ENCODE peak calls at places on chromosomes 12 and 14, in nine cellular contexts. X is EH; J is neural crest cell; N is mammary epithelial cell; A is hepatic stellate cell; Z is DMS 273 treated with DMSO at 0.1 percent for 48 hours; I is stimulated activated CD4-positive, alpha-beta T cell treated with anti-CD3 and anti-CD28 coated beads, Interleukin-1b, Interleukin-23, amount 100 ng/mL, for 24 hours; U is naive B cell; V is HCT116. E is an unnamed sample.

GRCh38 chr12:58583956-58584355 is 336.3 kb downstream of the LRIG3 start:
- DNase-seq in X (peak; percentile 39), U (no peak), J (no peak), Z (no peak), V (no peak), I (no peak), A (no peak), N (no peak), E (no peak)

GRCh38 chr12:103697912-103698751 is 111.1 kb downstream of the STAB2 start:
- DNase-seq in U (no peak), V (no peak), Z (no peak), J (no peak), X (no peak), A (no peak), N (no peak), I (no peak), E (no peak)

GRCh38 chr12:76784600-76785051 is 20.7 kb downstream of the ZDHHC17 start:
- DNase-seq in U (no peak), I (no peak), A (peak; percentile 19), N (peak; percentile 31), V (no peak), X (peak; percentile 87), J (no peak), Z (no peak), E (no peak)

GRCh38 chr14:106459971-106460730 is 933.8 kb downstream of the TMEM121 start:
- DNase-seq in A (no peak), I (peak; percentile 58), J (no peak), Z (no peak), N (no peak), X (no peak), V (no peak), U (peak; percentile 35), E (no peak)

GRCh38 chr12:86233126-86233525 is 23.1 kb downstream of the MGAT4C start:
- DNase-seq in X (no peak), V (peak; percentile 3), A (no peak), I (no peak), U (no peak), Z (no peak), N (no peak), J (no peak), E (peak; percentile 49)

GRCh38 chr14:68634874-68635601 is 157.8 kb downstream of the ZFP36L1 start:
- DNase-seq in N (no peak), I (no peak), U (no peak), X (no peak), J (no peak), V (no peak), A (no peak), Z (no peak), E (no peak)

GRCh38 chr14:85420278-85420677 is 109.7 kb upstream of the FLRT2 start:
- DNase-seq in Z (no peak), J (no peak), U (no peak), N (no peak), A (no peak), X (no peak), V (no peak), I (no peak), E (no peak)

GRCh38 chr14:105314287-105315185 is at the start of gene PACS2:
- DNase-seq in X (peak; percentile 83), N (peak; percentile 76), J (peak; percentile 63), U (peak; percentile 83), A (peak; percentile 100), V (peak; percentile 47), I (peak; percentile 57), Z (peak; percentile 35), E (peak; percentile 58)

GRCh38 chr12:48183091-48183875 is at the start of gene CCDC184:
- DNase-seq in U (peak; percentile 76), I (peak; percentile 61), J (peak; percentile 70), V (peak; percentile 57), X (peak; percentile 85), N (peak; percentile 71), A (peak; percentile 76), Z (peak; percentile 34), E (peak; percentile 82)

GRCh38 chr14:58861546-58861945 is 223.8 kb downstream of the DACT1 start:
- DNase-seq in N (no peak), X (peak; percentile 67), Z (no peak), A (no peak), U (no peak), V (no peak), I (no peak), J (no peak), E (no peak)

GRCh38 chr12:110565919-110566871 is 16.9 kb downstream of the PPTC7 start:
- DNase-seq in A (no peak), X (no peak), J (no peak), Z (no peak), U (no peak), V (no peak), I (no peak), N (peak; percentile 93), E (no peak)

GRCh38 chr12:10540776-10541205 is 35.1 kb downstream of the EIF2S3B start:
- DNase-seq in V (no peak), U (no peak), Z (no peak), J (no peak), I (no peak), A (no peak), N (peak; percentile 83), X (peak; percentile 17), E (no peak)

GRCh38 chr14:91968280-91968679 is 20.8 kb upstream of the FBLN5 start:
- DNase-seq in J (no peak), A (no peak), V (no peak), U (no peak), I (no peak), N (no peak), Z (no peak), X (no peak), E (no peak)

GRCh38 chr12:11158885-11159444 is 12.0 kb upstream of the SMIM10L1 start:
- DNase-seq in U (no peak), Z (no peak), A (no peak), V (no peak), N (no peak), J (no peak), X (no peak), I (no peak), E (no peak)

E was measured in endothelial cell of umbilical vein.